ENCODE peak calls at places on chromosome 7, in ten cellular contexts. C is uterus; Q is H9; J is AG04450; P is cardiac muscle cell; T is adrenal gland; V is AG04449; W is CD4-positive, alpha-beta T cell; D is choroid plexus epithelial cell; O is A549. A is an unnamed sample.

GRCh38 chr7:120993575-120994191 is 5.2 kb downstream of the CPED1 start:
- DNase-seq in C (no peak), Q (no peak), J (no peak), P (no peak), T (no peak), V (no peak), W (no peak), D (peak), O (no peak), A (no peak)

GRCh38 chr7:142832452-142832851 is 22.4 kb upstream of the EPHB6 start:
- DNase-seq in C (no peak), Q (no peak), J (no peak), P (peak), T (no peak), V (no peak), W (no peak), D (peak), O (no peak), A (no peak)

GRCh38 chr7:122913608-122914007 is 27.3 kb upstream of the CADPS2 start:
- DNase-seq in C (no peak), Q (peak), J (no peak), P (no peak), T (no peak), V (no peak), W (no peak), D (no peak), O (no peak), A (no peak)

GRCh38 chr7:46775776-46776175 is 806.1 kb downstream of the TNS3 start:
- DNase-seq in C (no peak), Q (no peak), J (no peak), P (no peak), T (no peak), V (no peak), W (no peak), D (peak), O (no peak), A (no peak)

GRCh38 chr7:9600974-9601373 is 1167.6 kb downstream of the NXPH1 start:
- DNase-seq in C (no peak), Q (peak), J (no peak), P (no peak), T (no peak), V (no peak), W (no peak), D (no peak), O (no peak), A (no peak)

GRCh38 chr7:1290262-1291039 is 57.8 kb downstream of the UNCX start:
- DNase-seq in C (no peak), Q (peak), J (no peak), P (peak), T (no peak), V (no peak), W (peak), D (no peak), O (no peak), A (no peak)

GRCh38 chr7:47814905-47815613 is 133.2 kb downstream of the PKD1L1 start:
- DNase-seq in C (no peak), Q (peak), J (no peak), P (no peak), T (peak), V (no peak), W (no peak), D (no peak), O (no peak), A (no peak)

GRCh38 chr7:73647725-73648592 is 19.7 kb upstream of the VPS37D start:
- DNase-seq in C (no peak), Q (no peak), J (no peak), P (no peak), T (no peak), V (no peak), W (peak), D (no peak), O (peak), A (no peak)

DNA sequence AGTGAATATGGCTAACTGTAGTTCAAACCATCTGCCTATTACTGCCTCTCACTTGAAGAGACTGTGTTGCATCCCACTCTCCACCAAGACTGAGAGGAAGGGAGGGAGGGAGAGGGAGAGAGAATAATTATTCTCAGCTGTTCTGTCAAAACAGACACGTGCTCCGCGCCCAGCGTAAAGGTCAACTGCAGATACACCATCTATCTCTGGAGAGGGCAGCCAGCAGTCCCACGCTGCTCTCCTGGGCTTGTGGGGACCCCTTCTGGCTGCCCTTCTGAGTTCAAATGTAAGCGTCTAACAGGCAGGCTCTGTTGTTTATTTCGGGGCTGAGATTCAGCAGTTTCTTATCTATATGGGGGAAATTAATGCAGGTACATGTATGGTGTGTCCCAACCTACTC is 625.5 kb upstream of the GALNT17 start:
- DNase-seq in C (no peak), Q (peak), J (no peak), P (peak), T (no peak), V (no peak), W (no peak), D (no peak), O (no peak), A (no peak)
- TF ChIP-seq CTCF in C (no peak), Q (peak), J (no peak), P (no peak), T (no peak), V (no peak), W (no peak), D (no peak), O (no peak), A (no peak)

GRCh38 chr7:200704-201103 is 8.3 kb downstream of the FAM20C start:
- DNase-seq in C (no peak), Q (no peak), J (no peak), P (no peak), T (no peak), V (no peak), W (no peak), D (no peak), O (no peak), A (no peak)
- TF ChIP-seq CTCF in C (no peak), Q (peak), J (no peak), P (peak), T (no peak), V (peak), W (no peak), D (peak), O (no peak), A (no peak)

GRCh38 chr7:51459809-51460208 is 143.2 kb upstream of the COBL start:
- DNase-seq in C (no peak), Q (peak), J (no peak), P (no peak), T (no peak), V (no peak), W (no peak), D (no peak), O (no peak), A (no peak)
- TF ChIP-seq CTCF in C (no peak), Q (peak), J (no peak), P (no peak), T (no peak), V (no peak), W (no peak), D (no peak), O (no peak), A (no peak)

GRCh38 chr7:79304711-79305110 is 148.8 kb downstream of the MAGI2 start:
- DNase-seq in C (no peak), Q (no peak), J (no peak), P (no peak), T (no peak), V (no peak), W (no peak), D (no peak), O (no peak), A (no peak)

GRCh38 chr7:79302281-79302680 is 151.2 kb downstream of the MAGI2 start:
- DNase-seq in C (no peak), Q (no peak), J (no peak), P (no peak), T (no peak), V (no peak), W (no peak), D (no peak), O (no peak), A (no peak)

GRCh38 chr7:79307376-79307775 is 146.1 kb downstream of the MAGI2 start:
- DNase-seq in C (no peak), Q (no peak), J (no peak), P (no peak), T (no peak), V (no peak), W (no peak), D (no peak), O (no peak), A (no peak)

GRCh38 chr7:79312022-79312421 is 141.4 kb downstream of the MAGI2 start:
- DNase-seq in C (no peak), Q (no peak), J (no peak), P (no peak), T (no peak), V (no peak), W (no peak), D (no peak), O (no peak), A (no peak)

GRCh38 chr7:79308176-79308575 is 145.3 kb downstream of the MAGI2 start:
- DNase-seq in C (no peak), Q (no peak), J (no peak), P (peak), T (peak), V (no peak), W (no peak), D (peak), O (peak), A (no peak)
- TF ChIP-seq CTCF in C (no peak), Q (peak), J (no peak), P (peak), T (no peak), V (no peak), W (no peak), D (peak), O (peak), A (no peak)

DNA sequence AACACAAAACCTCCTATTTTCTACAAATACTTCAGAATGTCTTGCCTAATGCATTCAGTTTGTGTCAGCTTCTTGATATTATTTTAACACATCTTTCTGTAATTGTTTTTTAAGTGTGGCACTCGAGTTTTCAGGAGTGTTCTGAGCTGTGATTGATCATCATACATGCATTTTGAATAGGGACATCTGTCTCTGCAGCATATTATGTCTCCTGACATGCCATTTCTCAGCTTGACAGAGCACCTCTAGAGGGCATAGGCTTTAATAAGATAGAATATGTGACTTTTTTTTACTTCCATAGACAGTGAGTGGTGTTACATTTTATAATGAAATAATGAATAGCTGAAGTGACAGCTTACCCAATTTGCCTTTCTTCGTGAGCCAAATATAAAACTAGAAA is 219.2 kb upstream of the HDAC9 start:
- DNase-seq in C (no peak), Q (no peak), J (no peak), P (no peak), T (no peak), V (no peak), W (no peak), D (no peak), O (no peak), A (no peak)
- TF ChIP-seq CTCF in C (no peak), Q (no peak), J (no peak), P (no peak), T (no peak), V (no peak), W (no peak), D (no peak), O (no peak), A (no peak)

DNA sequence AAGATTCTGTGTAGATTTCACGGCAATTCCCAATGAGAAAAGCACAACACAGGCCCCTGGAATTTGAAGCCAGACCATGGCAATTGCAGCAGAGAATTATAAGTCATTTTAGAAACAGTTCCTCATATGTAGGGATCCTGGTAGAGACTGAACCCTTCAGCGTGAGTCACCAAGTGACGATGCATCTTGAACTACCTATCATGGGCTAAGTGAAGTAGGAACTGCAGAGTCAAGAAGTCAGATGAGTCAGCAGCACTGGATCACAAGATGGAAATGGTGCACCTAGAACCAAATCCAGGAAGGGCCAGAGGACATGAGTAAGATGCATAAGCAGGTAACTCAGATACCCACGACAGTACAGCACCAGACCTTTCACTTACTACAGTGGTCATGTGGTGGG is 140.0 kb upstream of the TPK1 start:
- DNase-seq in C (no peak), Q (no peak), J (no peak), P (no peak), T (no peak), V (no peak), W (no peak), D (no peak), O (no peak), A (no peak)
- TF ChIP-seq CTCF in C (no peak), Q (no peak), J (no peak), P (no peak), T (no peak), V (no peak), W (no peak), D (no peak), O (no peak), A (no peak)

GRCh38 chr7:112546723-112547513 is 66.1 kb downstream of the LSMEM1 start:
- DNase-seq in C (no peak), Q (peak), J (no peak), P (peak), T (no peak), V (no peak), W (no peak), D (peak), O (no peak), A (no peak)
- TF ChIP-seq CTCF in C (no peak), Q (peak), J (no peak), P (no peak), T (no peak), V (no peak), W (no peak), D (no peak), O (no peak), A (no peak)

GRCh38 chr7:11746591-11746990 is 85.4 kb downstream of the THSD7A start:
- DNase-seq in C (no peak), Q (no peak), J (no peak), P (no peak), T (no peak), V (no peak), W (no peak), D (no peak), O (no peak), A (no peak)

GRCh38 chr7:11749629-11750028 is 82.4 kb downstream of the THSD7A start:
- DNase-seq in C (no peak), Q (no peak), J (no peak), P (no peak), T (no peak), V (no peak), W (no peak), D (peak), O (no peak), A (no peak)

GRCh38 chr7:11747715-11748485 is 84.1 kb downstream of the THSD7A start:
- DNase-seq in C (no peak), Q (no peak), J (no peak), P (no peak), T (no peak), V (no peak), W (no peak), D (no peak), O (no peak), A (no peak)

GRCh38 chr7:11750191-11750590 is 81.8 kb downstream of the THSD7A start:
- DNase-seq in C (no peak), Q (no peak), J (no peak), P (no peak), T (no peak), V (no peak), W (no peak), D (no peak), O (no peak), A (no peak)

DNA sequence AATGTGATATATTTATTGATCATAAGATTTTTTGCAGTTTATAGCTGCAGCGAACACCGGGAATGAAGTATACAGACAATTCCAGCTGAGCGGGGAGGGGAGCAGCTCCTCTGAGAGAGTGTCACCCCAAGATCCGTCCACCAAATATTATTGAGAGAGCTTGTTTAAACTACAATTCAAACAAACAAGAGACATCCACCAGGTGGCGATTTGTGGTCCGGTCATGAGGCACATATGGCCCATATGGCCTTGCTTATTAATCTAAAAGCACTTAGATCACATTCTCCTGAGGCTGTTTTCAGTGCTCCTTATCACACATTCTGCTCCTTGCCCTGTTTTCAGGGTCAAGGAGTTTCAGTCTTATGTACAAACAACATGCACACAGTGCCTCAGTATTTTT is 83.1 kb downstream of the THSD7A start:
- DNase-seq in C (no peak), Q (no peak), J (no peak), P (no peak), T (no peak), V (no peak), W (no peak), D (peak), O (no peak), A (no peak)
- TF ChIP-seq CTCF in C (no peak), Q (peak), J (no peak), P (no peak), T (no peak), V (no peak), W (no peak), D (peak), O (peak), A (no peak)

GRCh38 chr7:19122018-19122588 is 4.7 kb upstream of the TWIST1 start:
- DNase-seq in C (no peak), Q (no peak), J (no peak), P (peak), T (no peak), V (no peak), W (no peak), D (peak), O (peak), A (no peak)
- TF ChIP-seq CTCF in C (peak), Q (peak), J (peak), P (peak), T (peak), V (peak), W (no peak), D (peak), O (peak), A (peak)

GRCh38 chr7:151091431-151091830 is 5.2 kb downstream of the AGAP3 start:
- DNase-seq in C (no peak), Q (peak), J (no peak), P (no peak), T (no peak), V (no peak), W (no peak), D (peak), O (peak), A (no peak)

GRCh38 chr7:151093748-151094147 is 7.5 kb downstream of the AGAP3 start:
- DNase-seq in C (no peak), Q (no peak), J (no peak), P (no peak), T (no peak), V (no peak), W (no peak), D (no peak), O (no peak), A (no peak)

GRCh38 chr7:151091988-151092387 is 5.7 kb downstream of the AGAP3 start:
- DNase-seq in C (no peak), Q (no peak), J (no peak), P (no peak), T (no peak), V (no peak), W (no peak), D (no peak), O (no peak), A (no peak)

GRCh38 chr7:151094675-151095074 is 8.4 kb downstream of the AGAP3 start:
- DNase-seq in C (no peak), Q (no peak), J (no peak), P (no peak), T (no peak), V (no peak), W (no peak), D (no peak), O (no peak), A (no peak)

GRCh38 chr7:151095123-151095797 is 9.0 kb downstream of the AGAP3 start:
- DNase-seq in C (no peak), Q (no peak), J (no peak), P (no peak), T (no peak), V (no peak), W (no peak), D (no peak), O (no peak), A (no peak)
- TF ChIP-seq CTCF in C (no peak), Q (no peak), J (no peak), P (no peak), T (no peak), V (no peak), W (no peak), D (no peak), O (no peak), A (no peak)

A was measured in thoracic aorta.